ENCODE peak calls at places on chromosomes 5 and 9, in six cellular contexts. M, D, N, J, A and V are unnamed samples. For H3K4me1, the result is how much of the 10 kb centered on the place peaks cover.

GRCh38 chr9:132673355-132673754 is 3.1 kb downstream of the GTF3C4 start:
- DNase-seq in M (peak), D (no peak), N (no peak), J (no peak), A (peak), V (peak)

GRCh38 chr9:87286506-87286905 is 211.2 kb upstream of the DAPK1 start:
- DNase-seq in M (no peak), D (no peak), N (no peak), J (no peak), A (no peak), V (no peak)

GRCh38 chr5:32709789-32710334 is 1.3 kb upstream of the NPR3 start:
- DNase-seq in M (peak), D (peak), N (peak), J (peak), A (peak), V (peak)

GRCh38 chr5:176627582-176627981 is 2.8 kb downstream of the SNCB start:
- DNase-seq in M (no peak), D (no peak), N (no peak), J (no peak), A (no peak), V (no peak)

GRCh38 chr9:33858346-33858869 is 41.4 kb downstream of the UBE2R2 start:
- DNase-seq in M (no peak), D (no peak), N (no peak), J (no peak), A (no peak), V (peak)

GRCh38 chr5:150625831-150626746 is 14.4 kb upstream of the SYNPO start:
- DNase-seq in M (no peak), D (no peak), N (no peak), J (no peak), A (no peak), V (no peak)

GRCh38 chr9:131873361-131873760 is 133.5 kb upstream of the RAPGEF1 start:
- DNase-seq in M (no peak), D (no peak), N (no peak), J (no peak), A (no peak), V (no peak)

GRCh38 chr9:23825143-23825531 is 903 bp downstream of the ELAVL2 start:
- DNase-seq in M (no peak), D (no peak), N (no peak), J (no peak), A (peak), V (no peak)

GRCh38 chr9:121288557-121288873 is 20.6 kb downstream of the GSN start:
- DNase-seq in M (no peak), D (no peak), N (no peak), J (no peak), A (no peak), V (no peak)

GRCh38 chr5:123882305-123882704 is 370.3 kb downstream of the CSNK1G3 start:
- DNase-seq in M (no peak), D (no peak), N (no peak), J (no peak), A (no peak), V (peak)

GRCh38 chr9:68493953-68494541 is 46.6 kb downstream of the TMEM252 start:
- DNase-seq in M (peak), D (no peak), N (no peak), J (no peak), A (no peak), V (no peak)

GRCh38 chr9:133188006-133188842 is 20.8 kb downstream of the OBP2B start:
- DNase-seq in M (no peak), D (no peak), N (peak), J (no peak), A (peak), V (peak)

GRCh38 chr9:128979111-128979510 is 31.6 kb downstream of the NUP188 start:
- DNase-seq in M (no peak), D (no peak), N (no peak), J (no peak), A (no peak), V (no peak)

GRCh38 chr5:132495672-132496630 is 5.4 kb upstream of the IRF1 start:
- DNase-seq in M (peak), D (peak), N (peak), J (peak), A (peak), V (peak)

GRCh38 chr5:113005454-113005853 is 28.9 kb downstream of the DCP2 start:
- DNase-seq in M (peak), D (no peak), N (no peak), J (no peak), A (no peak), V (no peak)

GRCh38 chr9:105059260-105059659 is 131.3 kb upstream of the ABCA1 start:
- DNase-seq in M (no peak), D (no peak), N (no peak), J (no peak), A (no peak), V (no peak)

GRCh38 chr5:64599226-64599625 is 91.1 kb upstream of the SHISAL2B start:
- DNase-seq in M (no peak), D (no peak), N (no peak), J (no peak), A (no peak), V (no peak)

GRCh38 chr9:109118802-109119438 is 827 bp downstream of the TMEM245 start:
- DNase-seq in M (peak), D (no peak), N (peak), J (no peak), A (peak), V (no peak)

GRCh38 chr9:33076031-33076359 is 479 bp downstream of the SMU1 start:
- DNase-seq in M (peak), D (no peak), N (no peak), J (no peak), A (peak), V (no peak)

GRCh38 chr5:5678909-5679308 is 256.4 kb downstream of the ICE1 start:
- DNase-seq in M (peak), D (no peak), N (no peak), J (peak), A (no peak), V (no peak)

GRCh38 chr5:17727212-17727611 is 93.0 kb downstream of the TAF11L14 start:
- DNase-seq in M (no peak), D (no peak), N (no peak), J (no peak), A (no peak), V (peak)

GRCh38 chr9:3526903-3527652 is 1.3 kb upstream of the RFX3 start:
- DNase-seq in M (peak), D (no peak), N (no peak), J (no peak), A (peak), V (peak)

GRCh38 chr5:134267366-134268018 is 41.6 kb upstream of the PPP2CA start:
- DNase-seq in M (peak), D (no peak), N (no peak), J (no peak), A (no peak), V (peak)

GRCh38 chr5:163916376-163916775 is 411.0 kb downstream of the MAT2B start:
- DNase-seq in M (peak), D (no peak), N (no peak), J (no peak), A (no peak), V (no peak)

GRCh38 chr9:135522137-135522877 is 1.1 kb downstream of the LCN1 start:
- DNase-seq in M (no peak), D (no peak), N (no peak), J (no peak), A (no peak), V (no peak)

GRCh38 chr5:157370967-157371366 is 89.0 kb upstream of the NIPAL4 start:
- DNase-seq in M (no peak), D (no peak), N (no peak), J (no peak), A (peak), V (peak)

GRCh38 chr9:112861638-112862555 is 28.8 kb downstream of the SLC46A2 start:
- DNase-seq in M (peak), D (peak), N (no peak), J (peak), A (no peak), V (no peak)

GRCh38 chr5:80597500-80597899 is 27.4 kb upstream of the ANKRD34B start:
- DNase-seq in M (no peak), D (no peak), N (no peak), J (no peak), A (peak), V (no peak)

GRCh38 chr5:19630875-19631274 is 357.1 kb downstream of the CDH18 start:
- DNase-seq in M (no peak), D (no peak), N (no peak), J (no peak), A (no peak), V (no peak)

GRCh38 chr9:110340306-110340705 is 2.6 kb upstream of the TXNDC8 start:
- DNase-seq in M (peak), D (no peak), N (no peak), J (no peak), A (peak), V (peak)

GRCh38 chr9:114012126-114012525 is 66.0 kb downstream of the AMBP start:
- DNase-seq in M (no peak), D (no peak), N (peak), J (no peak), A (no peak), V (no peak)

GRCh38 chr5:177111720-177112394 is 21.7 kb upstream of the NSD1 start:
- DNase-seq in M (peak), D (no peak), N (peak), J (peak), A (peak), V (peak)

GRCh38 chr9:110426052-110426709 is 88.5 kb upstream of the TXNDC8 start:
- DNase-seq in M (peak), D (no peak), N (no peak), J (no peak), A (no peak), V (peak)

DNA sequence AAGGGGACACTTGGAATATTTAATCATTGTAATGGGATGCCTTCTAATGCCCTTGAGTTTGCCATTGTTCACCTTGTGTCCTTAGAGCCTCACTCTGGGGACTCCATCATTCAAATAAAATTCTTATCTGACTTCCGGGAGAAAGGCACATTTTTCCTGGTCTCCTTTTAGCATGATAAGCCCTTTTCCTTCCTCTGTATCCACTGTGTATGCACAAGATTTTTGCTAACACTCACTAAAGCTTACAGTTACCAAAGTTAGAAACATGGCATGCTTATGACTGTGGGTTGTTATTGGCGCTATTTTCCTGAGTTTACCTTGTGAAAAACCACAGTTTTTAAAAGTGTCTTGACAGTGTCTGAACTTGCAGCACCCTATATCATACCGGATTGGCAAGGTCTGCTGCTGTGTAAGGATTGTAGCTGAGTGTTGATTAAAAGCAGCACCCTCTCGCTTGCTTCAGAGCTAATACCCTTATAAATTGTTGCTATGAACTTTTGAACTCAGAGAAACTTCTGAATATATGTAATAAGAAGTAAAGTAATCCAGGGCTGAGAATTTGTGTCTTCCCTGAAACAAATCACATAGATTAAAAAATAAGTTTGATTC is 46.4 kb downstream of the SNCAIP start:
- DNase-seq in M (peak), D (no peak), N (no peak), J (no peak), A (no peak), V (no peak)
- H3K4me1 ChIP-seq in M (under half), D (under half), N (under half), J (under half), A (under half), V (under half)

GRCh38 chr5:79036769-79037168 is 32.7 kb downstream of the DMGDH start:
- DNase-seq in M (no peak), D (no peak), N (no peak), J (no peak), A (no peak), V (no peak)

GRCh38 chr5:79035237-79035636 is 34.2 kb downstream of the DMGDH start:
- DNase-seq in M (no peak), D (no peak), N (no peak), J (no peak), A (no peak), V (no peak)

GRCh38 chr5:79030663-79031480 is 38.6 kb downstream of the DMGDH start:
- DNase-seq in M (no peak), D (no peak), N (no peak), J (no peak), A (no peak), V (no peak)

GRCh38 chr5:79032031-79032711 is 37.3 kb downstream of the DMGDH start:
- DNase-seq in M (no peak), D (no peak), N (no peak), J (no peak), A (no peak), V (no peak)

GRCh38 chr5:79031481-79031867 is 38.0 kb downstream of the DMGDH start:
- DNase-seq in M (no peak), D (no peak), N (no peak), J (no peak), A (no peak), V (no peak)
- H3K27ac ChIP-seq in M (no peak), D (no peak), N (no peak), J (no peak), A (no peak), V (no peak)

GRCh38 chr9:36400332-36401178 is 486 bp upstream of the RNF38 start:
- DNase-seq in M (peak), D (peak), N (peak), J (peak), A (peak), V (peak)
- TF ChIP-seq CTCF in M (no peak), D (no peak), N (no peak), J (no peak), A (no peak), V (no peak)

GRCh38 chr5:174612686-174613085 is 111.7 kb upstream of the MSX2 start:
- DNase-seq in M (no peak), D (no peak), N (no peak), J (no peak), A (no peak), V (no peak)
- H3K4me1 ChIP-seq in M (under half), D (under half), N (under half), J (under half), A (under half), V (under half)

GRCh38 chr9:130542038-130542437 is 37.3 kb upstream of the FUBP3 start:
- DNase-seq in M (no peak), D (no peak), N (no peak), J (no peak), A (no peak), V (no peak)

GRCh38 chr9:130548103-130548502 is 31.3 kb upstream of the FUBP3 start:
- DNase-seq in M (no peak), D (no peak), N (no peak), J (no peak), A (no peak), V (no peak)

GRCh38 chr9:130542457-130543228 is 36.7 kb upstream of the FUBP3 start:
- DNase-seq in M (no peak), D (no peak), N (no peak), J (no peak), A (no peak), V (no peak)

GRCh38 chr9:130541533-130541932 is 37.8 kb upstream of the FUBP3 start:
- DNase-seq in M (no peak), D (no peak), N (no peak), J (no peak), A (no peak), V (no peak)

DNA sequence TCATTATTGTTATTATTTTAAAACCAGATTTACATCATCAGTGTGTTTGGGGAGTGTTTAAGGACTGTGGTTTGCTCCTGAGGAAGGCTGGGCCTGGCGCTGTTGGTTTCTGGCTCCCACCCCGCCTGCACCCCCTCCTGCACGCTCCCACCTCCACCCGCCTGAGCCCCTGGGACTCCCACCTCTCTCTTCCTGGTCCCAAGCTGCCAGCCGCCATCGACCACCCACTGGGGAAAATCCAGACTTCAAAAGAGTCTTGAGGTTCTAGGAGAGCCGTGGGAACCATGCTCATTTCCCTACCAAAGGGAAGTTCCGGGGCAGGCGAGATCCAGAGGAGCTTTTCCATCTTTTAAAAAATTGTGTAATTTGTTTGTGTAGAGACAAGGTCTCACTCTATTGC is 35.0 kb upstream of the FUBP3 start:
- DNase-seq in M (no peak), D (no peak), N (no peak), J (no peak), A (no peak), V (no peak)
- H3K27ac ChIP-seq in M (no peak), D (no peak), N (no peak), J (no peak), A (no peak), V (no peak)

DNA sequence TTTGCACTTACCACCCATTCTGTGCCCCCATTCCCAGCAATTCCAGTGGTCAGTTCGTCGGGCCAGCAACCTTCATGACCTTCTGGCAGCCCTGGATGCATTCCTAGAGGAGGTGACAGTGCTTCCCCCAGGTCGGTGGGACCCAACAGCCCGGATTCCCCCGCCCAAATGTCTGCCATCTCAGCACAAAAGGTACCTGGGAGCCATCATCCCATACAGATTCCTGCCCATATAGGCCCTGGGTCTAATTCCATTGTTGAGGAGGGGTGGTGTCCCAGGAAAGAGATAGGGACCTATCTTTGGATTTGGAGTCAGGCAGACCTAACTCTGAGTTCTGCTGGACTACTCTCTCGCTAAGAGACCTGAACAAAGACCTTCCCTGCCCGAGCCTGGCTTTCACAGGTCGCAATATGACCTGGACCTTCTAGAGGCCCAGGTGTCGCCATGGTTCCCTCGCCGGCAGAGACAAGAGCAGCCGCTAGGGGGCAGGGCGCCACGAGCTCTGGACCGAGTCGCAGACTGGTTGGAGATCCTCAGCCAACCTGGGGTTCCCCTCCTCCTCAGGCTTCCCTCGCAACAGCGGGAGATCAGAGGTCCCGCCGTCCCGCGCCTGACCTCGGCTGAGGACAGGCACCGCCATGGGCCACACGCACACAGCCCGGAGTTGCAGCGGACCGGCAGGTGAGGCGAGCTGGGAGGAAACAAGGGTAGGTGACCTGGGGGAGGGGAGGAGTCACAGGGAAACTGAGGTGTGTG is 3.1 kb downstream of the SLC4A9 start:
- DNase-seq in M (peak), D (peak), N (peak), J (peak), A (peak), V (peak)
- TF ChIP-seq CTCF in M (peak), D (peak), N (peak), J (peak), A (peak), V (peak)